ENCODE peak calls at places on chromosomes 2 and 18, in seven cellular contexts. P, V, H, Q, N, M and W are unnamed samples. For H3K36me3, the result is how much of the 10 kb centered on the place peaks cover.

GRCh38 chr18:57980573-57981348 is 63.3 kb upstream of the NEDD4L start:
- DNase-seq in Q (no peak), M (no peak), P (no peak), H (no peak), N (no peak), V (no peak), W (no peak)

GRCh38 chr2:29640360-29640759 is 281.0 kb downstream of the ALK start:
- DNase-seq in V (no peak), Q (no peak), N (no peak), P (no peak), M (no peak), H (no peak), W (no peak)

GRCh38 chr2:12032421-12032820 is 286.0 kb downstream of the LPIN1 start:
- DNase-seq in M (no peak), Q (peak), H (no peak), N (no peak), V (no peak), P (no peak), W (no peak)

GRCh38 chr2:167708998-167709397 is 538.4 kb downstream of the STK39 start:
- DNase-seq in Q (no peak), N (no peak), M (no peak), V (no peak), H (no peak), P (no peak), W (no peak)

GRCh38 chr2:8549942-8550341 is 131.9 kb upstream of the ID2 start:
- DNase-seq in H (no peak), Q (no peak), N (no peak), P (no peak), V (no peak), M (no peak), W (no peak)

GRCh38 chr2:122100371-122101150 is 345.1 kb downstream of the TSN start:
- DNase-seq in H (no peak), V (no peak), M (no peak), N (no peak), P (no peak), Q (no peak), W (no peak)

GRCh38 chr2:127650785-127651380 is 4.9 kb downstream of the GPR17 start:
- DNase-seq in N (peak), M (no peak), P (peak), V (peak), Q (no peak), H (no peak), W (no peak)

GRCh38 chr2:183543731-183544130 is 419.5 kb downstream of the NUP35 start:
- DNase-seq in N (no peak), V (no peak), Q (no peak), P (peak), M (no peak), H (no peak), W (no peak)

GRCh38 chr18:76764296-76764901 is 58.0 kb upstream of the ZNF236 start:
- DNase-seq in N (no peak), H (no peak), V (no peak), P (no peak), Q (no peak), M (no peak), W (no peak)

GRCh38 chr2:151713291-151713903 is 20.9 kb downstream of the NEB start:
- DNase-seq in Q (no peak), M (no peak), H (no peak), V (no peak), P (no peak), N (no peak), W (no peak)

GRCh38 chr2:120279708-120280107 is 27.1 kb downstream of the RALB start:
- DNase-seq in P (no peak), M (no peak), N (no peak), Q (no peak), V (no peak), H (no peak), W (no peak)

GRCh38 chr2:232372231-232373208 is 6.0 kb upstream of the ALPP start:
- DNase-seq in P (no peak), N (peak), Q (peak), V (no peak), M (no peak), H (no peak), W (no peak)

GRCh38 chr2:175309799-175310198 is 128.3 kb upstream of the ATP5MC3 start:
- DNase-seq in Q (peak), M (no peak), V (no peak), N (no peak), H (no peak), P (no peak), W (peak)

GRCh38 chr18:8701546-8702118 is 3.7 kb upstream of the MTCL1 start:
- DNase-seq in H (no peak), N (no peak), V (no peak), Q (peak), M (no peak), P (no peak), W (no peak)

GRCh38 chr2:113253453-113253852 is 25.3 kb downstream of the PAX8 start:
- DNase-seq in V (no peak), P (no peak), Q (no peak), H (no peak), M (no peak), N (no peak), W (no peak)

GRCh38 chr18:63298393-63299015 is 21.1 kb downstream of the BCL2 start:
- DNase-seq in Q (no peak), V (no peak), M (no peak), H (no peak), N (no peak), P (no peak), W (no peak)

GRCh38 chr2:42214669-42215068 is 45.5 kb downstream of the EML4 start:
- DNase-seq in V (no peak), P (no peak), H (no peak), M (no peak), Q (peak), N (no peak), W (no peak)

GRCh38 chr2:216426166-216426777 is 14.0 kb downstream of the SMARCAL1 start:
- DNase-seq in Q (peak), V (no peak), P (no peak), N (no peak), H (no peak), M (no peak), W (no peak)

GRCh38 chr2:216429403-216429802 is 17.1 kb downstream of the SMARCAL1 start:
- DNase-seq in M (no peak), V (no peak), P (no peak), H (no peak), Q (no peak), N (no peak), W (no peak)

GRCh38 chr2:216424305-216424704 is 12.0 kb downstream of the SMARCAL1 start:
- DNase-seq in N (no peak), P (no peak), M (no peak), H (no peak), Q (no peak), V (no peak), W (no peak)

GRCh38 chr2:216425008-216425780 is 12.9 kb downstream of the SMARCAL1 start:
- DNase-seq in M (no peak), Q (no peak), H (no peak), V (no peak), N (no peak), P (no peak), W (no peak)

DNA sequence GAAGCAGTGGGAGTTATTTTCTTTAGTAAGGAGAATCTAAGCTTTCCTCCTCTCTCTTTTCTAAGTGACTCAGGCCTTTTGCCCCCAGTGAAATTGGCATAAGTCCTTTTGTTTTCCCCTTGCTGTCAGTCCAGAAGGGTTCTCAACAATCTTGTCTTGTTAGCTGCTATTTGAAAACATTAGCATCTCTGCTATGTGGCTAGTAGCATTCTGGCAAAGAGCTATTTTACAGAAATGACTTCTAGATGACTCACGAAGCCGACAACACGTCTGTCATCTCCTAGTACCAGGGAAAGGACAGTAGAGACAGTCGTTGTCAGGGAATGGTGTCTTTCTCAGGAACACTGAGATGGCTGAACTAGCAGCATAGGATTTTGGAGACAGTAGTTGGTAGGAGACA is 14.7 kb downstream of the SMARCAL1 start:
- DNase-seq in P (no peak), V (no peak), H (no peak), M (no peak), Q (peak), N (no peak), W (no peak)
- H3K36me3 ChIP-seq in P (half or more), V (half or more), H (half or more), M (under half), Q (half or more), N (under half), W (under half)

DNA sequence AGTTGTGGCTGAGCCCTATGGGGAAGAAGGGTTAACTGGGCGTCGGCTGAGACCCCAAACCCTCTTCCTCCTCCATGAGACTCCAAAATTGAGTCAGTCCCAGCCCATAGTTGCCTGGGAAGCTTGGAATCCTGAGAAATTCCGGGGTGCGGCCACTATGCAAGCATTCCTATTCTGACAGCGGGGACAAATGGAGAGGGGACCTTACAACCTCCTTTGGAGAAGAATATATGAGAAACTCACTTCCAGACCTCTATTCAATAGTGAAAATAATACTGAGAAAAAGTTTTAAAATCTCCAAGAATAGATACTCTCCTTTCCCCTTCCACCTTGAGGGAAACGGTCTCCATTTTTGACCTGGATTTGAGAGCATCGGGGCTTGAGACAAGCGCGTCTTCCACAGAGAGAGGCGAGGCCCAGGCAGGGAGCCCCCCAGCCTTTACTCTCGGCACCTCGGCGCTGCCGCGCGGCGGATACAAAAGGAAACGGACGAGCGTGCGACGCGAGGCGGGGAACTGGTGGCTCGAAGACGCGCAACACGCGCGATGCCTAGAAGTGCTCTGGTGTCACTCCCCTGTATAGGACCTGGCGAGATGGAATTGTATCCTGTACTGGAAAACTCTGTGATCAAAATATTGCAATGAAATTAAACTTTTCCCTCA is 11.1 kb downstream of the NR4A2 start:
- DNase-seq in H (no peak), N (no peak), Q (peak), M (peak), V (no peak), P (peak), W (no peak)
- H3K4me3 ChIP-seq in H (peak), N (peak), Q (peak), M (peak), V (peak), P (peak), W (no peak)

GRCh38 chr2:159204381-159204780 is 82.1 kb downstream of the WDSUB1 start:
- DNase-seq in Q (no peak), P (peak), N (no peak), M (no peak), H (no peak), V (no peak), W (no peak)
- H3K36me3 ChIP-seq in Q (under half), P (under half), N (under half), M (under half), H (under half), V (under half), W (under half)

GRCh38 chr2:37325625-37326071 is 1.0 kb upstream of the PRKD3 start:
- DNase-seq in V (no peak), H (no peak), P (peak), Q (no peak), M (peak), N (peak), W (no peak)
- H3K4me3 ChIP-seq in V (peak), H (peak), P (peak), Q (peak), M (peak), N (no peak), W (peak)

DNA sequence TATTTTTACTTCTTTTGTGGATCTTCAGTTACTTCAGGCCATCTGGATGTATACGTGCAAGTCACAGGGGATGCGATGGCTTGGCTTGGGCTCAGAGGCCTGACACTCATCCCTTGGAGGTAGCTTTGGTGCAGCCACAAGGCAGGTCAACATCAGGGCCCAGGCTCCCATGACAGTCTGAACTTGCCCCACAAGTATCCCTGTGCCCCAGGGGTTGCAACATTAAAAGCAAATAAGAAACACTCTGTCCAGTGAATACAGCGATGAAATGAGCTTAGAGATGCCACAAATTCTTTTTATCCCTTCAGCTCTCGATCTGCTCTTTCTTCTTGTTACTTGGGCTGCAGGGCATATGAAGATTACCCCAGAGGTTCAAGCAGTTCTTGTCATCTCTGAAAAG is 13.0 kb upstream of the CXCR1 start:
- DNase-seq in Q (no peak), P (no peak), N (no peak), H (no peak), M (no peak), V (no peak), W (no peak)
- H3K36me3 ChIP-seq in Q (under half), P (under half), N (under half), H (under half), M (under half), V (under half), W (under half)

GRCh38 chr2:188529710-188530109 is 238.0 kb downstream of the GULP1 start:
- DNase-seq in V (no peak), Q (no peak), M (no peak), N (no peak), H (no peak), P (no peak), W (no peak)

GRCh38 chr2:188523901-188524300 is 232.2 kb downstream of the GULP1 start:
- DNase-seq in H (no peak), N (no peak), P (no peak), Q (peak), V (no peak), M (no peak), W (no peak)

GRCh38 chr2:188527701-188528100 is 236.0 kb downstream of the GULP1 start:
- DNase-seq in V (no peak), M (no peak), N (no peak), P (no peak), H (no peak), Q (no peak), W (no peak)

GRCh38 chr2:188524519-188525113 is 232.9 kb downstream of the GULP1 start:
- DNase-seq in Q (peak), P (peak), M (peak), H (no peak), N (no peak), V (no peak), W (peak)

GRCh38 chr2:188527110-188527509 is 235.4 kb downstream of the GULP1 start:
- DNase-seq in M (no peak), Q (no peak), N (no peak), H (no peak), P (no peak), V (no peak), W (no peak)
- H3K4me3 ChIP-seq in M (no peak), Q (peak), N (peak), H (no peak), P (no peak), V (peak), W (no peak)

DNA sequence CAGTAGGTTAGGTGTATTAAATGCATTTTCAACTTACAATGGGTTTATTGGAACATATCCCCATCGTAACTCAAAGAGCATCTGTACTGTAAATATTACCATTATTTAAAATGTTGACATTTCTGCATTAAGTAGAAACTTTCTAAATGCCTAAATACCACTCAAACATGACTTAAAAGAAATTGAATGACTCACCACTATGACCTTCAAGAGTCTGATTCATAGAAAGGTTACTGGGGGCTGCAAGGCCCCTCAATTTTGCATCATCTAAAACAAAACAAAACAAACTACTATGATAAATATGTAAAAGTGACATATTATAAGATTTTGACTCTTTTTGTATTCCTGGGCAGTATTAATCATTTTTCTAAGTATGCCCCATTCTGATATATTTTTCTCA is 7.6 kb downstream of the WDR35 start:
- DNase-seq in V (no peak), M (no peak), H (no peak), Q (peak), N (no peak), P (no peak), W (no peak)
- H3K36me3 ChIP-seq in V (under half), M (under half), H (under half), Q (under half), N (under half), P (under half), W (under half)